ENCODE peak calls at places on chromosomes 1 and 21, in eight cellular contexts. V is activated T-cell treated with anti-CD3 and anti-CD28 coated beads for 1 hour, Q is NCI-H2081 treated with DMSO at 0.1 percent for 48 hours, K is Kasumi-1, T is fibroblast of the conjunctiva, C is prostate gland, Z is non-pigmented ciliary epithelial cell, S is NCI-H510A. M is an unnamed sample.

GRCh38 chr1:6234502-6235295 is 1.1 kb downstream of the ICMT start:
- DNase-seq in V (no peak), Q (no peak), K (no peak), T (no peak), C (no peak), Z (no peak), S (no peak), M (no peak)

GRCh38 chr1:171740987-171741871 is 636 bp downstream of the VAMP4 start:
- DNase-seq in V (peak; percentile 23), Q (no peak), K (peak; percentile 35), T (no peak), C (peak; percentile 38), Z (no peak), S (peak; percentile 4), M (peak; percentile 57)

GRCh38 chr1:200401708-200402107 is 8.1 kb downstream of the ZNF281 start:
- DNase-seq in V (no peak), Q (no peak), K (no peak), T (no peak), C (no peak), Z (no peak), S (no peak), M (no peak)

GRCh38 chr1:224435999-224436398 is 1.4 kb upstream of the WDR26 start:
- DNase-seq in V (no peak), Q (no peak), K (no peak), T (no peak), C (no peak), Z (no peak), S (no peak), M (no peak)

GRCh38 chr1:158334601-158335292 is 3.4 kb upstream of the CD1B start:
- DNase-seq in V (no peak), Q (no peak), K (no peak), T (no peak), C (no peak), Z (no peak), S (no peak), M (no peak)

GRCh38 chr1:207966521-207966920 is 55.6 kb upstream of the CD34 start:
- DNase-seq in V (no peak), Q (no peak), K (no peak), T (no peak), C (no peak), Z (no peak), S (no peak), M (no peak)

GRCh38 chr1:152148051-152148450 is 11.0 kb downstream of the RPTN start:
- DNase-seq in V (no peak), Q (no peak), K (no peak), T (no peak), C (no peak), Z (no peak), S (no peak), M (no peak)

GRCh38 chr21:16084776-16085364 is 355.1 kb downstream of the USP25 start:
- DNase-seq in V (no peak), Q (no peak), K (no peak), T (peak; percentile 33), C (no peak), Z (no peak), S (no peak), M (no peak)

GRCh38 chr21:46317710-46318463 is 5.8 kb downstream of the C21orf58 start:
- DNase-seq in V (no peak), Q (peak; percentile 19), K (no peak), T (no peak), C (no peak), Z (no peak), S (peak; percentile 73), M (peak; percentile 58)

GRCh38 chr1:17355898-17356297 is 16.1 kb upstream of the PADI6 start:
- DNase-seq in V (no peak), Q (no peak), K (peak; percentile 16), T (no peak), C (no peak), Z (no peak), S (no peak), M (no peak)

GRCh38 chr1:201341377-201341776 is 36.1 kb downstream of the TNNT2 start:
- DNase-seq in V (no peak), Q (no peak), K (no peak), T (no peak), C (no peak), Z (no peak), S (no peak), M (no peak)

GRCh38 chr1:212977781-212978645 is 27.7 kb downstream of the VASH2 start:
- DNase-seq in V (no peak), Q (no peak), K (no peak), T (no peak), C (no peak), Z (no peak), S (no peak), M (no peak)

GRCh38 chr1:243550276-243550675 is 294.4 kb downstream of the SDCCAG8 start:
- DNase-seq in V (no peak), Q (no peak), K (no peak), T (no peak), C (no peak), Z (peak; percentile 95), S (no peak), M (no peak)

GRCh38 chr1:18142969-18143368 is 35.4 kb downstream of the IGSF21 start:
- DNase-seq in V (no peak), Q (no peak), K (no peak), T (no peak), C (no peak), Z (no peak), S (no peak), M (no peak)

GRCh38 chr1:59605761-59606160 is 209.0 kb upstream of the HOOK1 start:
- DNase-seq in V (no peak), Q (no peak), K (no peak), T (no peak), C (no peak), Z (no peak), S (no peak), M (no peak)

GRCh38 chr1:211196880-211197279 is 62.3 kb upstream of the RCOR3 start:
- DNase-seq in V (no peak), Q (no peak), K (no peak), T (no peak), C (no peak), Z (no peak), S (no peak), M (no peak)

GRCh38 chr21:35189077-35189863 is 140.2 kb upstream of the RUNX1 start:
- DNase-seq in V (no peak), Q (no peak), K (no peak), T (peak; percentile 85), C (no peak), Z (no peak), S (no peak), M (no peak)

GRCh38 chr1:169630006-169630405 is at the start of gene SELP:
- DNase-seq in V (no peak), Q (no peak), K (no peak), T (no peak), C (no peak), Z (no peak), S (no peak), M (no peak)

M was measured in body of pancreas.